ENCODE peak calls at places on chromosomes 12 and 14, in five cellular contexts. T, I, D, E and O are unnamed samples.

GRCh38 chr12:95820096-95820703 is 29.6 kb upstream of the NTN4 start:
- DNase-seq in I (peak; percentile 55), E (peak; percentile 41), T (no peak), D (peak; percentile 54), O (peak; percentile 49)

GRCh38 chr14:71591929-71592328 is 340.3 kb upstream of the RGS6 start:
- DNase-seq in T (no peak), E (peak; percentile 87), I (peak; percentile 87), D (peak; percentile 82), O (peak; percentile 67)

GRCh38 chr12:116969615-116970575 is 59.1 kb downstream of the FBXW8 start:
- DNase-seq in E (no peak), I (peak; percentile 82), D (no peak), T (no peak), O (no peak)

GRCh38 chr14:101232340-101233015 is 328.8 kb upstream of the DIO3 start:
- DNase-seq in D (no peak), I (no peak), E (no peak), T (no peak), O (no peak)

GRCh38 chr14:96581902-96582640 is 79.9 kb downstream of the PAPOLA start:
- DNase-seq in T (no peak), I (no peak), E (no peak), D (no peak), O (no peak)

GRCh38 chr12:116130431-116130830 is 147.1 kb downstream of the MED13L start:
- DNase-seq in D (peak; percentile 75), I (peak; percentile 68), T (no peak), E (peak; percentile 45), O (peak; percentile 31)

GRCh38 chr12:39831587-39832315 is 212.1 kb upstream of the ABCD2 start:
- DNase-seq in I (no peak), E (peak; percentile 38), T (no peak), D (no peak), O (no peak)

GRCh38 chr12:131167334-131167733 is 213.6 kb downstream of the ADGRD1 start:
- DNase-seq in T (no peak), I (no peak), E (no peak), D (no peak), O (no peak)

GRCh38 chr12:109493090-109493489 is 15.7 kb downstream of the UBE3B start:
- DNase-seq in D (no peak), T (no peak), E (no peak), I (no peak), O (no peak)

GRCh38 chr14:91417983-91418386 is 365 bp upstream of the CCDC88C start:
- DNase-seq in T (no peak), I (no peak), E (peak; percentile 33), D (no peak), O (no peak)

GRCh38 chr12:102765736-102766135 is 151.3 kb downstream of the PAH start:
- DNase-seq in I (peak; percentile 19), E (peak; percentile 25), T (no peak), D (no peak), O (peak; percentile 12)

GRCh38 chr14:51846631-51847488 is 13.6 kb upstream of the GNG2 start:
- DNase-seq in E (peak; percentile 74), T (peak; percentile 60), I (peak; percentile 54), D (peak; percentile 35), O (no peak)

GRCh38 chr12:104136577-104136976 is 1.4 kb downstream of the NFYB start:
- DNase-seq in E (no peak), D (no peak), I (no peak), T (no peak), O (no peak)

GRCh38 chr12:75271576-75271975 is 58.5 kb downstream of the CAPS2 start:
- DNase-seq in I (no peak), E (no peak), D (no peak), T (no peak), O (no peak)

GRCh38 chr12:113120670-113121370 is 14.7 kb downstream of the RASAL1 start:
- DNase-seq in I (no peak), E (no peak), T (no peak), D (no peak), O (no peak)

GRCh38 chr12:101823891-101824290 is 6.9 kb downstream of the GNPTAB start:
- DNase-seq in D (peak; percentile 63), T (peak; percentile 62), I (peak; percentile 17), E (no peak), O (peak; percentile 21)

GRCh38 chr12:58433969-58434368 is 486.3 kb downstream of the LRIG3 start:
- DNase-seq in I (no peak), D (peak; percentile 76), E (peak; percentile 24), T (no peak), O (peak; percentile 73)

GRCh38 chr12:130441771-130442760 is 104.4 kb downstream of the PIWIL1 start:
- DNase-seq in I (no peak), D (no peak), E (no peak), T (no peak), O (no peak)

GRCh38 chr12:91226951-91227350 is 44.3 kb upstream of the DCN start:
- DNase-seq in I (no peak), E (no peak), T (no peak), D (no peak), O (no peak)

GRCh38 chr12:48796976-48797375 is 8.1 kb upstream of the ADCY6 start:
- DNase-seq in I (peak; percentile 27), T (no peak), D (no peak), E (no peak), O (no peak)

GRCh38 chr12:103881261-103881660 is 40.2 kb upstream of the NT5DC3 start:
- DNase-seq in T (no peak), I (no peak), E (no peak), D (no peak), O (no peak)

GRCh38 chr12:14403293-14403692 is 37.8 kb downstream of the ATF7IP start:
- DNase-seq in I (no peak), D (no peak), E (no peak), T (no peak), O (no peak)

GRCh38 chr12:104374806-104375205 is 71.3 kb downstream of the EID3 start:
- DNase-seq in E (no peak), T (no peak), I (no peak), D (no peak), O (no peak)

GRCh38 chr14:91399868-91400640 is 17.6 kb downstream of the CCDC88C start:
- DNase-seq in T (peak; percentile 70), I (no peak), E (no peak), D (no peak), O (no peak)